ENCODE peak calls at places on chromosome 13, in ten cellular contexts. L, O, Z, J, Q, F, W, D, A and P are unnamed samples.

GRCh38 chr13:47480941-47481340 is 520.1 kb downstream of the SUCLA2 start:
- DNase-seq in L (no peak), O (no peak), Z (no peak), J (no peak), Q (no peak), F (no peak), W (no peak), D (no peak), A (no peak), P (no peak)

GRCh38 chr13:22311734-22312404 is 641.0 kb downstream of the FGF9 start:
- DNase-seq in L (no peak), O (no peak), Z (no peak), J (peak), Q (peak), F (no peak), W (peak), D (no peak), A (no peak), P (no peak)

GRCh38 chr13:61187471-61187870 is 228.2 kb downstream of the PCDH20 start:
- DNase-seq in L (no peak), O (no peak), Z (no peak), J (no peak), Q (no peak), F (peak), W (no peak), D (no peak), A (no peak), P (no peak)

GRCh38 chr13:30871713-30872029 is 34.4 kb upstream of the MEDAG start:
- DNase-seq in L (no peak), O (no peak), Z (no peak), J (no peak), Q (no peak), F (no peak), W (no peak), D (no peak), A (no peak), P (no peak)

GRCh38 chr13:29847501-29847983 is 2.9 kb downstream of the UBL3 start:
- DNase-seq in L (peak), O (no peak), Z (no peak), J (peak), Q (no peak), F (no peak), W (peak), D (no peak), A (no peak), P (no peak)

GRCh38 chr13:45695198-45695730 is 6.9 kb upstream of the CBY2 start:
- DNase-seq in L (no peak), O (no peak), Z (no peak), J (no peak), Q (no peak), F (no peak), W (no peak), D (no peak), A (no peak), P (peak)

GRCh38 chr13:44148159-44148929 is 225.3 kb upstream of the SERP2 start:
- DNase-seq in L (no peak), O (no peak), Z (no peak), J (no peak), Q (no peak), F (no peak), W (peak), D (no peak), A (no peak), P (no peak)

GRCh38 chr13:46721054-46721453 is 75.9 kb downstream of the ESD start:
- DNase-seq in L (peak), O (no peak), Z (peak), J (peak), Q (no peak), F (no peak), W (peak), D (peak), A (peak), P (no peak)

GRCh38 chr13:93794197-93794885 is 567.7 kb downstream of the GPC6 start:
- DNase-seq in L (no peak), O (no peak), Z (no peak), J (no peak), Q (no peak), F (no peak), W (no peak), D (peak), A (no peak), P (no peak)

GRCh38 chr13:95643814-95644598 is 500 bp downstream of the DZIP1 start:
- DNase-seq in L (peak), O (no peak), Z (peak), J (no peak), Q (peak), F (peak), W (peak), D (peak), A (no peak), P (no peak)

GRCh38 chr13:112796190-112796915 is 106.5 kb downstream of the ATP11A start:
- DNase-seq in L (no peak), O (no peak), Z (no peak), J (no peak), Q (no peak), F (no peak), W (peak), D (no peak), A (no peak), P (peak)

GRCh38 chr13:59304596-59304995 is 859.1 kb downstream of the DIAPH3 start:
- DNase-seq in L (peak), O (no peak), Z (no peak), J (no peak), Q (no peak), F (no peak), W (no peak), D (no peak), A (no peak), P (no peak)

GRCh38 chr13:100063333-100063732 is 25.6 kb upstream of the PCCA start:
- DNase-seq in L (no peak), O (no peak), Z (no peak), J (no peak), Q (no peak), F (no peak), W (peak), D (no peak), A (peak), P (no peak)

GRCh38 chr13:53250977-53251376 is 222.4 kb downstream of the OLFM4 start:
- DNase-seq in L (no peak), O (no peak), Z (no peak), J (no peak), Q (no peak), F (no peak), W (no peak), D (no peak), A (no peak), P (no peak)

GRCh38 chr13:49225358-49226042 is 5.4 kb downstream of the MLNR start:
- DNase-seq in L (peak), O (no peak), Z (no peak), J (peak), Q (no peak), F (no peak), W (no peak), D (no peak), A (no peak), P (no peak)

GRCh38 chr13:34334984-34335661 is 517.2 kb downstream of the RFC3 start:
- DNase-seq in L (no peak), O (no peak), Z (no peak), J (no peak), Q (no peak), F (no peak), W (no peak), D (no peak), A (no peak), P (no peak)